ENCODE peak calls at places on chromosomes 11 and 22, in four cellular contexts. X is K562, N is HepG2, E is GM12878. I is an unnamed sample.

GRCh38 chr11:68039526-68040086 is 781 bp downstream of the TCIRG1 start:
- DNase-seq in X (peak), N (peak), E (no peak), I (no peak)

GRCh38 chr11:73257342-73258103 is 14.6 kb upstream of the P2RY6 start:
- DNase-seq in X (no peak), N (peak), E (no peak), I (peak)

GRCh38 chr22:22618448-22618847 is 26.0 kb upstream of the GGTLC2 start:
- DNase-seq in X (no peak), N (no peak), E (no peak), I (no peak)

GRCh38 chr22:44550666-44551491 is 52.8 kb upstream of the RTL6 start:
- DNase-seq in X (no peak), N (no peak), E (peak), I (no peak)

GRCh38 chr22:25475554-25476022 is 88.9 kb upstream of the GRK3 start:
- DNase-seq in X (no peak), N (no peak), E (no peak), I (no peak)

GRCh38 chr11:46075168-46075567 is 46.1 kb downstream of the PHF21A start:
- DNase-seq in X (peak), N (no peak), E (no peak), I (no peak)

GRCh38 chr22:50434849-50435700 is 39.8 kb downstream of the SBF1 start:
- DNase-seq in X (no peak), N (no peak), E (no peak), I (no peak)

GRCh38 chr11:133945087-133945974 is 11.4 kb downstream of the IGSF9B start:
- DNase-seq in X (no peak), N (no peak), E (no peak), I (no peak)

GRCh38 chr11:69442807-69443137 is 38.7 kb upstream of the LINC01488 start:
- DNase-seq in X (peak), N (peak), E (no peak), I (no peak)

GRCh38 chr11:61671527-61671926 is 8.7 kb upstream of the DAGLA start:
- DNase-seq in X (no peak), N (peak), E (no peak), I (no peak)

GRCh38 chr11:60872124-60872951 is 5.0 kb downstream of the ZP1 start:
- DNase-seq in X (no peak), N (no peak), E (no peak), I (no peak)

GRCh38 chr11:33891714-33892327 is at the start of gene LMO2:
- DNase-seq in X (peak), N (no peak), E (no peak), I (no peak)

GRCh38 chr11:32852142-32852541 is 22.4 kb downstream of the PRRG4 start:
- DNase-seq in X (no peak), N (no peak), E (no peak), I (no peak)

GRCh38 chr11:8683115-8683807 is 669 bp downstream of the RPL27A start:
- DNase-seq in X (peak), N (no peak), E (no peak), I (no peak)

GRCh38 chr11:3933165-3933628 is 77.7 kb downstream of the STIM1 start:
- DNase-seq in X (no peak), N (peak), E (no peak), I (no peak)

GRCh38 chr11:57643802-57644201 is 5.9 kb downstream of the YPEL4 start:
- DNase-seq in X (no peak), N (no peak), E (no peak), I (no peak)

GRCh38 chr22:36244522-36245391 is 5.4 kb upstream of the APOL2 start:
- DNase-seq in X (no peak), N (no peak), E (no peak), I (no peak)

GRCh38 chr11:128343870-128344269 is 243.5 kb downstream of the ETS1 start:
- DNase-seq in X (no peak), N (no peak), E (no peak), I (no peak)

GRCh38 chr11:8268530-8269461 is 5.1 kb upstream of the LMO1 start:
- DNase-seq in X (no peak), N (no peak), E (no peak), I (no peak)

GRCh38 chr11:43547900-43548381 is 132.6 kb upstream of the HSD17B12 start:
- DNase-seq in X (peak), N (no peak), E (no peak), I (no peak)

GRCh38 chr11:66749091-66749490 is 20.1 kb upstream of the SPTBN2 start:
- DNase-seq in X (no peak), N (no peak), E (no peak), I (no peak)
- TF ChIP-seq CEBPB in X (no peak), N (no peak), E (no peak), I (no peak)

DNA sequence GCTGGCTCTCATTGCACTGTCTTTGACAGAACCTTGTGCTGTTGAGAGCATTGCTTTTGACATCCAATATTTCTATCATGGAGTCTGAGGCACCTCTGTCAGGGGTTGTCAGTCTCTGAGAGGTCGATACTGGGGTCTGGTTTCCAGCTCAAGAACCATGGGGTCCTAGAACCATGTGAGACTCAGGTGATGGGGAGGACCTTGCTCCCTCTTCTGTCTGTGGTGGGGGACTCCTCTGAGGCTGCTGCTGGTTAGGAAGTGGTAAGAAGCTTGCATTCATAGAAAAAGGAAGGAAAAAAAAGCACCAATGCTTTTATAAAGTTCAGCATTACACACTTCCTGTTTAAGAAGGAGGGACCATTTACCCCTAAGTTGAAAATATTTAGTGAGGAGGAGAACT is 91.8 kb upstream of the CD44 start:
- DNase-seq in X (no peak), N (no peak), E (no peak), I (no peak)
- TF ChIP-seq ZBTB33 in X (no peak), N (no peak), E (no peak), I (no peak)

GRCh38 chr11:19077965-19078364 is 17.4 kb upstream of the MRGPRX2 start:
- DNase-seq in X (no peak), N (no peak), E (no peak), I (no peak)

GRCh38 chr11:19083166-19083565 is 22.6 kb upstream of the MRGPRX2 start:
- DNase-seq in X (no peak), N (no peak), E (no peak), I (no peak)

GRCh38 chr11:19076744-19077589 is 16.4 kb upstream of the MRGPRX2 start:
- DNase-seq in X (peak), N (peak), E (no peak), I (peak)

GRCh38 chr11:19080579-19080993 is 20.1 kb upstream of the MRGPRX2 start:
- DNase-seq in X (no peak), N (peak), E (no peak), I (no peak)

GRCh38 chr11:19079643-19080440 is 19.3 kb upstream of the MRGPRX2 start:
- DNase-seq in X (no peak), N (no peak), E (no peak), I (peak)
- H3K27ac ChIP-seq in X (no peak), N (no peak), E (no peak), I (no peak)

DNA sequence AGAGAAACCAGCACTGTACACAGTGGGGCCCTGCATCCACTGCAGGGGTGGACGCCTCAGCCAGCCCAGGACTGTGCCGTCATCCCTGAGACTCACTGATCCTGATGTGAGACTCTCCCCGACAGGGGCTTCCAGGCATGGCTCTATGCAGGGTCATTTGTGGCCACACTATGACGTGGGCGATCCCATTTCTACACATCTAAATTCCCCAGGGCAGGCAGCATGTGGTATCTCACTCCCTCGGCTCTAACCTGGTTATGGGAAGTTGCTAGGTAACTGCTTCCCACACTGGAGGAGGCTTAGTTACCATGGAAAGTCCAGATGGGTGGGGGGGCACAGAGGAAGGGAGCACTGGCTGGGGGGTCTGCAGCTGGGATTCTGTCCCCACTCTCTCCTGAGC is 14.1 kb upstream of the FAM83F start:
- DNase-seq in X (no peak), N (no peak), E (no peak), I (no peak)
- TF ChIP-seq CEBPB in X (no peak), N (no peak), E (no peak), I (no peak)